ENCODE peak calls at places on chromosome 15, in eight cellular contexts. Z is hepatocyte, K is PC-3, L is GM23248, V is neural progenitor cell, A is HCT116, O is MM.1S, F is SK-N-SH. X is an unnamed sample.

GRCh38 chr15:78051622-78052405 is 25.7 kb downstream of the TBC1D2B start:
- DNase-seq in A (no peak), F (no peak), V (no peak), O (no peak), K (peak; percentile 43), Z (peak; percentile 69), L (no peak), X (peak; percentile 43)

GRCh38 chr15:81910997-81911396 is 134.8 kb downstream of the MEX3B start:
- DNase-seq in L (no peak), O (no peak), F (no peak), K (no peak), A (no peak), V (no peak), Z (no peak), X (no peak)

GRCh38 chr15:83436513-83437158 is 10.5 kb upstream of the SH3GL3 start:
- DNase-seq in V (peak; percentile 72), Z (peak; percentile 78), L (peak; percentile 76), K (peak; percentile 83), O (no peak), F (peak; percentile 42), A (peak; percentile 33), X (peak; percentile 2)

GRCh38 chr15:72342385-72342784 is 22.4 kb upstream of the CELF6 start:
- DNase-seq in Z (peak; percentile 30), K (peak; percentile 70), O (no peak), L (peak; percentile 28), F (peak; percentile 43), V (peak; percentile 66), A (peak; percentile 7), X (peak; percentile 39)

GRCh38 chr15:72006382-72006781 is 111.6 kb downstream of the MYO9A start:
- DNase-seq in F (no peak), K (no peak), A (no peak), O (no peak), L (no peak), V (no peak), Z (no peak), X (no peak)

GRCh38 chr15:72782993-72783562 is 480 bp downstream of the ADPGK start:
- DNase-seq in F (no peak), L (peak; percentile 70), Z (no peak), K (peak; percentile 12), V (no peak), O (peak; percentile 74), A (no peak), X (peak; percentile 56)

GRCh38 chr15:32677238-32677750 is 35.8 kb downstream of the SCG5 start:
- DNase-seq in V (peak; percentile 46), L (peak; percentile 18), K (no peak), O (no peak), A (no peak), F (no peak), Z (peak; percentile 41), X (no peak)

GRCh38 chr15:54519577-54519976 is 541.3 kb downstream of the UNC13C start:
- DNase-seq in A (no peak), K (no peak), L (no peak), O (peak; percentile 91), F (no peak), Z (no peak), V (no peak), X (no peak)

GRCh38 chr15:60814062-60814461 is 335.1 kb upstream of the ICE2 start:
- DNase-seq in L (peak; percentile 71), F (no peak), V (no peak), Z (no peak), A (no peak), O (no peak), K (no peak), X (no peak)

GRCh38 chr15:90588427-90588826 is 58.7 kb downstream of the CRTC3 start:
- DNase-seq in Z (no peak), F (no peak), A (no peak), K (no peak), V (no peak), O (no peak), L (no peak), X (no peak)

GRCh38 chr15:80325206-80325605 is 73.2 kb upstream of the CTXND1 start:
- DNase-seq in A (no peak), L (no peak), Z (no peak), K (no peak), V (no peak), F (no peak), O (peak; percentile 87), X (no peak)

GRCh38 chr15:36905908-36906307 is 194.4 kb downstream of the MEIS2 start:
- DNase-seq in V (peak; percentile 33), K (no peak), L (peak; percentile 87), Z (peak; percentile 31), O (no peak), A (no peak), F (no peak), X (no peak)

GRCh38 chr15:60614028-60614427 is 135.1 kb upstream of the ICE2 start:
- DNase-seq in O (no peak), A (no peak), V (no peak), F (peak; percentile 41), Z (no peak), L (no peak), K (no peak), X (no peak)

GRCh38 chr15:33104276-33104675 is 90.2 kb downstream of the FMN1 start:
- DNase-seq in A (peak; percentile 19), Z (no peak), F (no peak), V (no peak), K (peak; percentile 91), O (peak; percentile 67), L (peak; percentile 71), X (no peak)

GRCh38 chr15:57589276-57590073 is 2.2 kb upstream of the MYZAP start:
- DNase-seq in L (no peak), F (no peak), A (no peak), O (no peak), V (no peak), Z (no peak), K (no peak), X (no peak)

GRCh38 chr15:33201376-33202189 is 7.1 kb upstream of the FMN1 start:
- DNase-seq in O (peak; percentile 85), Z (peak; percentile 81), K (peak; percentile 98), V (peak; percentile 87), F (peak; percentile 42), A (peak; percentile 95), L (peak; percentile 77), X (peak; percentile 50)

GRCh38 chr15:85382942-85383341 is 2.5 kb downstream of the AKAP13 start:
- DNase-seq in L (no peak), A (no peak), V (no peak), F (no peak), K (no peak), O (no peak), Z (no peak), X (no peak)
- H3K4me3 ChIP-seq in L (peak overlapping the region; percentile 80), A (no peak overlapping the region), V (no peak overlapping the region), F (no peak overlapping the region), K (peak overlapping the region; percentile 78), O (no peak overlapping the region), Z (peak overlapping the region; percentile 65), X (peak overlapping the region; percentile 86)

GRCh38 chr15:97972366-97972765 is 11.9 kb downstream of the ARRDC4 start:
- DNase-seq in K (no peak), A (no peak), V (no peak), O (no peak), Z (no peak), L (no peak), F (peak; percentile 31), X (no peak)

GRCh38 chr15:97966924-97967620 is 6.6 kb downstream of the ARRDC4 start:
- DNase-seq in O (no peak), V (no peak), F (no peak), L (peak; percentile 17), A (no peak), K (no peak), Z (no peak), X (no peak)

GRCh38 chr15:97963779-97964178 is 3.3 kb downstream of the ARRDC4 start:
- DNase-seq in A (no peak), L (no peak), O (no peak), V (no peak), K (no peak), F (no peak), Z (no peak), X (no peak)

GRCh38 chr15:97968380-97968779 is 7.9 kb downstream of the ARRDC4 start:
- DNase-seq in V (no peak), K (no peak), Z (no peak), L (peak; percentile 84), O (no peak), F (no peak), A (no peak), X (no peak)
- TF ChIP-seq EZH2phosphoT487 in V (no peak), K (no peak), Z (no peak), L (no peak), O (no peak), F (no peak), A (no peak), X (no peak)

GRCh38 chr15:75062706-75063105 is 39.3 kb downstream of the PPCDC start:
- DNase-seq in L (no peak), K (no peak), V (no peak), O (no peak), A (no peak), Z (no peak), F (no peak), X (no peak)
- H3K4me3 ChIP-seq in L (no peak overlapping the region), K (no peak overlapping the region), V (no peak overlapping the region), O (no peak overlapping the region), A (no peak overlapping the region), Z (no peak overlapping the region), F (no peak overlapping the region), X (no peak overlapping the region)

GRCh38 chr15:29558261-29558660 is 264.0 kb downstream of the TJP1 start:
- DNase-seq in V (no peak), L (no peak), A (no peak), Z (no peak), K (no peak), F (no peak), O (no peak), X (no peak)

GRCh38 chr15:29556385-29556784 is 265.9 kb downstream of the TJP1 start:
- DNase-seq in O (no peak), L (peak; percentile 44), K (no peak), Z (no peak), V (no peak), A (no peak), F (no peak), X (no peak)

GRCh38 chr15:29550834-29551465 is 271.3 kb downstream of the TJP1 start:
- DNase-seq in V (no peak), K (no peak), A (no peak), L (no peak), O (no peak), Z (no peak), F (no peak), X (no peak)

DNA sequence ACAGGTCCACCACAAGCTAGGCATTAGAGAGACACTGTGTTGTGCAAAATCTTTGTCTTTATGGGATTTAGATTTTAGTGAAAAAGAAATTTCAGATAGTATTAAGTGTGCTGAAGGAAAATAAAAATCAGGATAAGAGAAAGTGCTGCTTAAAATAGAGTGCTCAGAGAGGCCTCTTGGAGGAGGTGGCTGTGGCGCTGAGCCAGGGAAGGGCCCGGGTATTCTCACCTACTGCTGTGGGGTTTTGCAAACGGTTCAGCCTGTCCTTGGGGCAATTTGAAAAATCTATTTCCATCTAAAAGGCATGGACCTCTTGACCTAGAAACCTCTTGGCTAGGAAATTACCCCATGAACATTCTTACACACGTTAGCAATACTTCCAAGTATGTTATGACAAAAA is 267.7 kb downstream of the TJP1 start:
- DNase-seq in O (no peak), L (no peak), V (no peak), Z (no peak), A (no peak), K (no peak), F (no peak), X (no peak)
- TF ChIP-seq EZH2phosphoT487 in O (no peak), L (no peak), V (no peak), Z (no peak), A (no peak), K (no peak), F (no peak), X (no peak)

X was measured in OCI-LY7.